ENCODE peak calls at places on chromosomes 13 and 19, in seven cellular contexts. W is esophagus muscularis mucosa, R is tibial artery, X is right lobe of liver, V is spleen, S is HCT116, A is neural progenitor cell. N is an unnamed sample.

GRCh38 chr13:27276188-27276587 is 5.6 kb downstream of the RASL11A start:
- DNase-seq in A (no peak), V (no peak), R (no peak), X (no peak), W (no peak), S (no peak), N (no peak)

GRCh38 chr13:51827254-51827653 is 17.7 kb downstream of the TMEM272 start:
- DNase-seq in W (no peak), X (no peak), S (no peak), V (no peak), R (no peak), A (no peak), N (no peak)

GRCh38 chr19:12784394-12784870 is 6.9 kb upstream of the JUNB start:
- DNase-seq in X (no peak), W (no peak), V (no peak), R (no peak), A (no peak), S (no peak), N (no peak)

GRCh38 chr19:6671960-6672359 is 2.0 kb upstream of the TNFSF14 start:
- DNase-seq in X (no peak), W (no peak), V (peak; percentile 28), A (no peak), R (no peak), S (no peak), N (no peak)

GRCh38 chr13:112153846-112154245 is 86.9 kb downstream of the SOX1 start:
- DNase-seq in R (peak; percentile 16), X (no peak), W (no peak), V (no peak), S (no peak), A (no peak), N (no peak)

GRCh38 chr19:45765365-45766292 is 3.4 kb downstream of the SIX5 start:
- DNase-seq in S (no peak), A (no peak), X (no peak), V (no peak), R (no peak), W (no peak), N (no peak)

GRCh38 chr13:24271611-24272451 is 37.5 kb upstream of the C1QTNF9 start:
- DNase-seq in X (peak; percentile 75), V (peak; percentile 93), R (peak; percentile 83), S (no peak), W (peak; percentile 92), A (peak; percentile 30), N (no peak)

GRCh38 chr19:33734913-33735312 is 61.8 kb upstream of the KCTD15 start:
- DNase-seq in V (no peak), W (no peak), A (no peak), S (no peak), X (no peak), R (no peak), N (no peak)

GRCh38 chr19:10998045-10998533 is 37.3 kb downstream of the SMARCA4 start:
- DNase-seq in R (no peak), A (no peak), W (no peak), X (peak; percentile 70), S (no peak), V (no peak), N (no peak)

GRCh38 chr19:14091086-14091884 is 734 bp upstream of the SAMD1 start:
- DNase-seq in R (peak; percentile 93), W (no peak), V (peak; percentile 95), S (no peak), X (peak; percentile 87), A (no peak), N (no peak)

GRCh38 chr19:6935069-6935468 is 47.7 kb downstream of the ADGRE1 start:
- DNase-seq in R (no peak), S (no peak), W (no peak), A (no peak), X (no peak), V (no peak), N (no peak)

GRCh38 chr19:11227201-11227886 is 12.1 kb upstream of the ANGPTL8 start:
- DNase-seq in R (no peak), A (peak; percentile 28), S (peak; percentile 62), W (no peak), X (no peak), V (no peak), N (no peak)

GRCh38 chr19:17865364-17866311 is 5.9 kb downstream of the RPL18A start:
- DNase-seq in R (no peak), V (no peak), A (no peak), S (peak; percentile 57), W (no peak), X (no peak), N (no peak)

GRCh38 chr13:38755792-38756191 is 68.9 kb downstream of the FREM2 start:
- DNase-seq in X (no peak), R (no peak), S (no peak), V (no peak), A (no peak), W (no peak), N (no peak)

GRCh38 chr13:83150616-83151307 is 731.5 kb downstream of the SLITRK1 start:
- DNase-seq in A (no peak), W (no peak), X (no peak), V (no peak), R (no peak), S (no peak), N (no peak)

GRCh38 chr13:92074658-92075057 is 676.2 kb downstream of the GPC5 start:
- DNase-seq in S (no peak), V (no peak), R (no peak), W (no peak), X (peak; percentile 20), A (peak; percentile 68), N (no peak)

GRCh38 chr13:109968876-109969577 is 182.6 kb upstream of the IRS2 start:
- DNase-seq in R (no peak), A (no peak), W (no peak), S (no peak), X (no peak), V (no peak), N (no peak)

GRCh38 chr19:42051166-42052115 is 18.6 kb downstream of the GRIK5 start:
- DNase-seq in S (no peak), R (no peak), X (no peak), A (no peak), V (no peak), W (no peak), N (no peak)

GRCh38 chr13:31067416-31068118 is 94.1 kb downstream of the HSPH1 start:
- DNase-seq in R (no peak), V (no peak), X (no peak), A (no peak), W (no peak), S (no peak), N (no peak)

GRCh38 chr13:48594080-48594815 is 59.5 kb upstream of the CYSLTR2 start:
- DNase-seq in W (peak; percentile 75), V (no peak), X (no peak), R (no peak), A (peak; percentile 43), S (no peak), N (no peak)

GRCh38 chr13:27658569-27658968 is 36.9 kb downstream of the POLR1D start:
- DNase-seq in V (no peak), S (no peak), X (no peak), A (no peak), R (no peak), W (no peak), N (no peak)

GRCh38 chr19:58021541-58022282 is 12.1 kb upstream of the ZSCAN1 start:
- DNase-seq in W (no peak), S (no peak), X (no peak), R (no peak), A (peak; percentile 69), V (peak; percentile 35), N (peak; percentile 42)

GRCh38 chr19:15025237-15025636 is 24.0 kb upstream of the CASP14 start:
- DNase-seq in W (no peak), X (no peak), V (no peak), A (no peak), R (no peak), S (no peak), N (no peak)

GRCh38 chr19:3821156-3821555 is 35.0 kb upstream of the MATK start:
- DNase-seq in V (no peak), R (no peak), S (no peak), W (no peak), A (no peak), X (no peak), N (no peak)
- TF ChIP-seq CTCF in V (no peak), R (no peak), S (no peak), W (no peak), A (no peak), X (no peak), N (no peak)

GRCh38 chr19:2170987-2171348 is 7.2 kb downstream of the DOT1L start:
- DNase-seq in V (no peak), X (no peak), W (no peak), A (no peak), R (no peak), S (no peak), N (no peak)
- H3K4me1 ChIP-seq in V (peaks cover 71% of the 10 kb centered on the region), X (peaks cover 77% of the 10 kb centered on the region), W (peaks cover 70% of the 10 kb centered on the region), A (peaks cover 33% of the 10 kb centered on the region), R (peaks cover 60% of the 10 kb centered on the region), S (peaks cover 88% of the 10 kb centered on the region), N (peaks cover 43% of the 10 kb centered on the region)

DNA sequence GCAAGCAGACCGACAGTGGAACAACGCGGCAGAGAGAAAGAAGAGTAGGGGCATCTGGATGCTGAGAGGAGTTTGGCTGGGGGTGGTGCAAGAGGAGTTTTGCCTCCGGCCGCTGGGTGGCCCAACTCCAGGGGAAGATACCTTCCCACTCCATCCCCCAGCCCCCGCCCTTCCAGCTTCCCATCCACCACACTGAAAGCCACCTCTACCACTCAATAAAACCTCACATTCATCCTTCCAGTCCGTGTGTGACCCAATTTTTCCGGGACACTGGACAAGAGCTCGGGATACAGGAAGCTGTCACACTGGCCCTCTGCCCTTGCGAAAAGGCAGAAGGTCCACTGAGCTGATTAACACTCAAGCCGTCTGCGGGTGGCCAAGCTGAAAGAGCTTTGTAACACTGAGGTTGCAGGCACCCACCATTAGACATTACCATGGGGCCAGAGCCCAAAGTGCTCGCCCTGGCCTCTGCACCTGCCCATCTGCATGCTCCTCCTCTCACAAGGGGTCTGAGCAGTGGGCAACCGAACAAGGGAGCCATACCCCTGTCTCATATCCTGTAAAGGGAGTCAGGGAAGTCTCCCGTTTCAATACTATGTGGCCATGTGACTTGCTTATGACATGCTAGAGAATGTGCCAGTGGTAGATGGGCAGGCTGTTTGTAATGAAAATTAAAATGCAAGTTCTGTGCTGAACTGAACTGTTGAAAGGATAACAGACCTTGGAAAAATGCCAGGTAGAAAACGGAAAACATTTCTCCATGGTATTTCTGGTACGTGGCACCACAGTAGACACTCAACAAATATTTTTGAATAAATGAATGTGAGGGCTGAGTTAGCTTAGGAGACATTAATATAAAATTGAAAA is 205.1 kb upstream of the STARD13 start:
- DNase-seq in X (no peak), R (no peak), V (no peak), S (no peak), A (peak; percentile 66), W (no peak), N (no peak)
- TF ChIP-seq CTCF in X (no peak), R (no peak), V (no peak), S (no peak), A (peak; percentile 50), W (no peak), N (no peak)

DNA sequence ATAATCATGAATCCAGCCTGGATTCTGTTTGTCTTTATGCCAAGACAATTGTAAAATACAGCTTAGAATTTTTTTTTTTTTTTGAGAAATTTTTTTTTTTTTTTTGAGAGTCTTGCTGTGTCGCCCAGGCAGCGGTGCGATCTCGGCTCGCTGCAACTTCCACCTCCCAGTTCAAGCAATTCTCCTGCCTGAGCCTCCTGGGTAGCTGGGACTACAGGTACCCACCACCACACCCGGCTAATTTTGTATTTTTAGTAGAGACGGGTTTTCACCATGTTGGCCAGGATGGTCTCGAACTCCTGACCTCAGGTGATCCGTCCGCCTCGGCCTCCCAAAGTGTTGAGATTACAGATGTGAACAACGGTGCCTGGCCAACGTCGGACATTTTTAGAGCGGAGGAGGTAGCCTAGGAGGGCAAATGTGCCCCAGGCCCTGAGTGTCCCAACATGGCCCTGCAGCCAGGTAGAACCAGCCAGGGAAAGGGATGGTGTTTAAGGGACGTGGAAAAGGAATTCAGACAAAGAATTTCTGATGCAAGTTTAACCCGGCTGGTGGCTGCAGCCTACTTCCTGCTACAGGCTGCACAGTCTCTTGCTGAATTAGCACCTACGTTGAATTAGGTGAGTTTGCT is 89.8 kb downstream of the GNG7 start:
- DNase-seq in V (no peak), R (peak; percentile 63), X (no peak), S (no peak), A (no peak), W (no peak), N (no peak)
- H3K4me1 ChIP-seq in V (peaks cover 58% of the 10 kb centered on the region), R (peaks cover 19% of the 10 kb centered on the region), X (peaks cover 11% of the 10 kb centered on the region), S (peaks cover 31% of the 10 kb centered on the region), A (no peaks in the 10 kb centered on the region), W (peaks cover 26% of the 10 kb centered on the region), N (peaks cover 12% of the 10 kb centered on the region)